ENCODE peak calls at places on chromosomes 2 and 18, in six cellular contexts. N is heart left ventricle, T is GM12878, P is thyroid gland, W is adrenal gland, G is IMR-90. S is an unnamed sample. For H3K4me1, the result is how much of the 10 kb centered on the place peaks cover.

GRCh38 chr2:109448946-109449788 is 164.6 kb downstream of the SEPTIN10 start:
- DNase-seq in G (no peak), N (peak), P (peak), W (no peak), T (no peak), S (no peak)

GRCh38 chr2:113156278-113157107 is 17.3 kb upstream of the PSD4 start:
- DNase-seq in N (no peak), T (no peak), W (no peak), G (no peak), P (no peak), S (no peak)

GRCh38 chr18:70454705-70455322 is 166.0 kb downstream of the SOCS6 start:
- DNase-seq in T (no peak), G (peak), W (peak), N (no peak), P (peak), S (no peak)

GRCh38 chr2:67576991-67577390 is 179.9 kb downstream of the ETAA1 start:
- DNase-seq in P (no peak), N (no peak), T (no peak), G (no peak), W (no peak), S (no peak)

GRCh38 chr2:144554811-144555210 is 34.9 kb upstream of the ZEB2 start:
- DNase-seq in T (no peak), W (no peak), G (no peak), P (no peak), N (no peak), S (no peak)

GRCh38 chr18:69636529-69637301 is 236.0 kb downstream of the DOK6 start:
- DNase-seq in N (no peak), G (no peak), T (no peak), P (peak), W (no peak), S (no peak)

GRCh38 chr2:202051499-202052161 is 18.0 kb downstream of the FZD7 start:
- DNase-seq in T (no peak), P (no peak), W (no peak), N (no peak), G (peak), S (peak)

GRCh38 chr2:237179161-237179560 is 93.5 kb downstream of the COPS8 start:
- DNase-seq in P (no peak), W (no peak), G (no peak), N (no peak), T (no peak), S (no peak)

GRCh38 chr18:57372444-57372843 is 20.1 kb downstream of the ST8SIA3 start:
- DNase-seq in N (no peak), P (no peak), T (no peak), G (no peak), W (no peak), S (no peak)

GRCh38 chr18:42807852-42808251 is 307.6 kb downstream of the RIT2 start:
- DNase-seq in T (no peak), W (no peak), N (no peak), G (no peak), P (no peak), S (no peak)

GRCh38 chr18:62942578-62942977 is 227.2 kb downstream of the PHLPP1 start:
- DNase-seq in T (no peak), P (no peak), W (no peak), N (no peak), G (no peak), S (no peak)

GRCh38 chr2:234488913-234489451 is 7.9 kb downstream of the ARL4C start:
- DNase-seq in N (no peak), T (peak), W (no peak), G (no peak), P (no peak), S (no peak)

GRCh38 chr2:120809576-120810440 is 74.1 kb downstream of the GLI2 start:
- DNase-seq in P (no peak), N (no peak), G (peak), W (no peak), T (no peak), S (no peak)

GRCh38 chr2:61149074-61149473 is 12.9 kb upstream of the C2orf74 start:
- DNase-seq in G (no peak), N (no peak), W (no peak), T (no peak), P (no peak), S (no peak)

GRCh38 chr2:61138859-61139258 is 23.1 kb upstream of the C2orf74 start:
- DNase-seq in T (no peak), W (no peak), P (no peak), G (no peak), N (no peak), S (no peak)

GRCh38 chr2:61141151-61141550 is 20.8 kb upstream of the C2orf74 start:
- DNase-seq in G (no peak), T (no peak), P (no peak), N (no peak), W (no peak), S (no peak)

GRCh38 chr2:61145990-61146389 is 16.0 kb upstream of the C2orf74 start:
- DNase-seq in W (no peak), T (no peak), G (no peak), P (no peak), N (no peak), S (no peak)

GRCh38 chr2:61144697-61145268 is 17.2 kb upstream of the C2orf74 start:
- DNase-seq in P (peak), N (peak), T (peak), G (peak), W (peak), S (peak)
- TF ChIP-seq POLR2A in P (no peak), N (no peak), T (peak), G (peak), W (peak), S (peak)

DNA sequence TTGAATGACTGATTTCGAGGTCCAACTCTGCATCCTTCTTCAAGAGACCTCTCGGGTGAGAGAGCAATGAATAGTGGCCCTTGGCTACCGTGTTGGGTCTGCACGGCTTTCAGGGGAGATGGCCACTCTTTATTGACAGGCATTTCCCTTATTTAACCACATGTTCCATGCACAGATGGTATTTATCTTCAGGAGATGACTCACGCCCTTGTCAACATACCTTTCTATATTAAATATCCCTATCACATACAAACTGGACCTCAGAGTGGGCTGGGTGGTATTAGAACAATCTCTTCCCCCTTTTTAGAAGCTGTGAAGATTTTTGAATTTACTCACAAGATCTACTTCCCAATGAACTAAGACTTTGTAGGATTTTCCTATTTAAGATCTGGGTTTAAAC is 109.6 kb upstream of the CDC42EP3 start:
- DNase-seq in P (no peak), T (no peak), N (no peak), G (peak), W (no peak), S (no peak)
- H3K4me1 ChIP-seq in P (under half), T (under half), N (under half), G (half or more), W (under half), S (under half)

GRCh38 chr2:86201951-86202692 is 2.9 kb downstream of the MRPL35 start:
- DNase-seq in N (no peak), T (no peak), P (no peak), G (no peak), W (no peak), S (no peak)

GRCh38 chr2:86199834-86200177 is 549 bp downstream of the MRPL35 start:
- DNase-seq in G (no peak), P (no peak), W (no peak), T (no peak), N (no peak), S (no peak)

GRCh38 chr2:86204458-86204857 is 5.2 kb downstream of the MRPL35 start:
- DNase-seq in G (no peak), T (no peak), N (no peak), W (no peak), P (no peak), S (no peak)

GRCh38 chr2:86203614-86204013 is 4.4 kb downstream of the MRPL35 start:
- DNase-seq in P (no peak), G (no peak), W (no peak), T (no peak), N (no peak), S (no peak)

DNA sequence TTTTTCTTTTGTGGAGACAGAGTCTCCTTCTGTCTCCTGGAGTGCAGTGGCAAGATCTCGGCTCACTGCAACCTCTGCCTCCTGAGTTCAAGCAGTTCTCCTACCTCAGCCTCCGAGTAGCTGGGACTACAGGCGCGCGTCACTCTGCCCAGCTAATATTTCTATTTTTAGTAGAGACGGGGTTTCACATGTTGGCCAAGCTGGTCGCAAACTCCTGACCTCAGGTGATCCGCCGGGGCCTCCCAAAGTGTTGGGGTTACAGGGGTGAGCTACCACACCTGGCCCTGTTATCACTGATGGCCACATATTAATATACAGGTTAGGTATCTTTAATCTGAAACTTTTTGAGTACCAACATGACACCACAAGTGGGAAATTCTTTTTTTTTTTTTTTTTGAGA is 3.4 kb downstream of the MRPL35 start:
- DNase-seq in N (peak), G (no peak), P (no peak), T (no peak), W (no peak), S (no peak)
- TF ChIP-seq POLR2A in N (no peak), G (no peak), P (no peak), T (no peak), W (no peak), S (no peak)

DNA sequence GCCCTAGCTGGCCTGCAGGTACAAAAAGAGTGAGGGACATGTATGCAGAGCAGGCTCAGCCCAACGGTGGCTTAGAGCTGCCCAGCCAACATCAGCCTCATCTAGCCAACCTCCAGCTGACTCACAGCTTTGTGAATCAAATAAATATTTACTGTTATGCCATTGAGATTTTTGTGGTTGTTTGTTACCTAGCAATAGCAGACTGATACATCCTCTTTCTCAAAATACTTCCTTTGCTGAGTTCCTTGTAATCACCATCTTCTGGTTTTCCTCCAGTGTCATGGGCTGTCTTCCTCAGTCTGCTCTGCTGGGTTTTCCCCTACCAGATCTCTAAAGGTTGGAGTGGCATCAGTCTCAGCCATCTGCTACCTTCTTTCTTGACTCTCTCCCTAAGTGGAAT is 126.6 kb upstream of the SLC1A4 start:
- DNase-seq in N (no peak), W (no peak), P (no peak), T (no peak), G (no peak), S (no peak)
- H3K4me1 ChIP-seq in N (under half), W (under half), P (under half), T (half or more), G (under half), S (under half)